ENCODE peak calls at places on chromosomes 1 and 21, in four cellular contexts. I is upper lobe of right lung, X is foreskin keratinocyte, D is left ventricle myocardium inferior. P is an unnamed sample. For H3K27me3, the result is how much of the 10 kb centered on the place peaks cover.

GRCh38 chr1:32761253-32761877 is 55.8 kb downstream of the YARS1 start:
- DNase-seq in D (no peak), X (peak), I (peak), P (no peak)

GRCh38 chr1:151391079-151391563 is 8.3 kb upstream of the PSMB4 start:
- DNase-seq in X (no peak), I (no peak), D (no peak), P (no peak)

GRCh38 chr1:53073899-53074311 is 11.9 kb downstream of the PODN start:
- DNase-seq in I (peak), X (no peak), D (peak), P (no peak)

GRCh38 chr1:231899046-231899445 is 272.5 kb downstream of the DISC1 start:
- DNase-seq in X (no peak), I (no peak), D (no peak), P (no peak)

GRCh38 chr21:26846036-26846931 is 1.1 kb upstream of the ADAMTS1 start:
- DNase-seq in X (no peak), I (peak), D (peak), P (no peak)

GRCh38 chr21:45981641-45982255 is at the start of gene COL6A1:
- DNase-seq in D (peak), X (no peak), I (peak), P (peak)

GRCh38 chr1:25631750-25632495 is 15.3 kb downstream of the MAN1C1 start:
- DNase-seq in X (no peak), I (no peak), D (no peak), P (no peak)

GRCh38 chr1:152036316-152037216 is at the start of gene S100A11:
- DNase-seq in X (peak), I (peak), D (peak), P (peak)

GRCh38 chr1:28887418-28887834 is 26.9 kb upstream of the EPB41 start:
- DNase-seq in X (no peak), D (peak), I (peak), P (peak)

GRCh38 chr1:219312967-219313366 is 139.3 kb downstream of the LYPLAL1 start:
- DNase-seq in I (no peak), D (no peak), X (no peak), P (no peak)

GRCh38 chr1:72892461-72892860 is 610.1 kb upstream of the NEGR1 start:
- DNase-seq in D (no peak), I (no peak), X (peak), P (no peak)

GRCh38 chr1:154431586-154432373 is 26.6 kb downstream of the IL6R start:
- DNase-seq in D (no peak), X (peak), I (no peak), P (no peak)

GRCh38 chr21:18373631-18374030 is 30.0 kb downstream of the TMPRSS15 start:
- DNase-seq in I (no peak), X (no peak), D (no peak), P (no peak)

GRCh38 chr1:33056426-33056825 is 19.7 kb upstream of the AK2 start:
- DNase-seq in D (no peak), I (no peak), X (no peak), P (no peak)

GRCh38 chr1:165114022-165114888 is 242.3 kb downstream of the LMX1A start:
- DNase-seq in D (no peak), X (no peak), I (no peak), P (no peak)

GRCh38 chr21:45011911-45012660 is 62.3 kb upstream of the ADARB1 start:
- DNase-seq in D (peak), X (peak), I (peak), P (no peak)

GRCh38 chr1:59730759-59731478 is 83.8 kb upstream of the HOOK1 start:
- DNase-seq in X (peak), D (peak), I (no peak), P (no peak)

GRCh38 chr1:89609781-89610456 is 23.0 kb upstream of the LRRC8C start:
- DNase-seq in X (no peak), D (peak), I (no peak), P (peak)

DNA sequence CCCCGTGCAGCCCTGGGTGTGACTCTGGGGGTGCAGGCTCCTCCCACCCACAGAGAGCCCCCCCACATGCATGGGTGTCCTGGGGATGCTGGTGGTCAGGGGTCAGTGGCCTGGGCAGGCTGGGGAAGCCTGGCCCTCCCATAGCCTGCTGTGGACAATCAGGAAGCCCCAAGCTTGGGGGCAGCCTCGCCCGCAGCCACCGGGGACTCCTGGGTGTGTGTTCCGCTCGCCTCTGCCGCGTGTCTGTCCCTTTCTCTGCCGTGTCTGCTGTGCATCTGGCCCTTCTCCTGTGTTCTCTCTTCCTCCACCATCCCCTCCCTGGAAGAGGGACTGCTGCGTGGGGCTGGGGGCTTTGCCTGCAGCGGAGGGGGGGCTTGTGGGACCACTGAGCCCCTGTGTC is 22.9 kb downstream of the AGRN start:
- DNase-seq in D (no peak), X (no peak), I (no peak), P (no peak)
- TF ChIP-seq CTCF in D (no peak), X (no peak), I (no peak), P (no peak)

GRCh38 chr1:92483442-92484170 is 3.1 kb downstream of the GFI1 start:
- DNase-seq in X (no peak), D (no peak), I (peak), P (peak)

GRCh38 chr1:92486251-92487077 is at the start of gene GFI1:
- DNase-seq in I (peak), X (no peak), D (peak), P (peak)

GRCh38 chr1:92485374-92486250 is 1.1 kb downstream of the GFI1 start:
- DNase-seq in X (no peak), I (peak), D (peak), P (peak)

GRCh38 chr1:92484171-92484471 is 2.6 kb downstream of the GFI1 start:
- DNase-seq in D (no peak), X (no peak), I (no peak), P (no peak)

DNA sequence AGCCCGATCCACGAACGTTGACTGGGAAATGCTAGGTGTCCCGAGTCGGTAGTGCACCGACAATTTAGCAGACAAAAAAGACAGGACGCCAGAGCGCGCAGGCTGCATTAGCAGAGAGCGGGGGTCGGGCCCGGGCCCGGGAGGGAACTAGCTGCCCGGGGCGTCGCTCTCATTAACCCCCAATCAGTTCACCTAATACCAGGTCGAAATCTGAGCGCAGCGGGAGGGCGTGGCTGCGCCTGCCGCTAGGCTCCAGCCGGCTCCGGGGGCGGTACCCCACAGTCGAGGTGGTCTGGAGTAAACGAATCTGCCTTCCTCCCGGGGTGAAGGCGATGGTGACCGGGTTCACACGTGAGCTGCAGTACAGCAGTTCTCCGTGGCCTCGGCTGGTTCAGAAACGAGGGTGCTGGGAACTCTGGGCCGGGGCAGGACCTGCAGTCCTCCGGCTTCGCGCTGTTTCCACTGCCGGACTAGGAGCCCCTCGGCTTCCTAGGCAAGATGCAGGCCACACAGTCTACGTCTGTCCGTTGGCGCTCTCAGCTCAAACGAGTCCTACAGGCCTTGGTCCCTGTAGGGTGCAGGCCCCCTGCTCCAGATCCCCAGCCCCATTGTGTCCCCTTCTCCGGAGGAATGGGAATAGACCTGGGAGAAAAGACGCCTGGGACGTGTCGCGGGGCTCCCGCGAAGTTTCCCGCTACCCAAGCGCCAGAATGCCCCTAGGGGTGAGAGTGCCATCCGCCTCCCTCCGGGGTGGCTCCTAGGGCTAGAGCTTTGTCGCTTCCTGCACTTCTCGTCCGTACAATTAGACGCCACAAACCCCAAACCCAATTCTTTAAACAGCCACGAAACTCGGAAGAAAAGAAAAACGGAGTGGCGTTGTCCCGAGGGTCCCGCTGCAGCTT is 2.0 kb downstream of the GFI1 start:
- DNase-seq in D (no peak), I (peak), X (no peak), P (peak)
- H3K27me3 ChIP-seq in D (half or more), I (half or more), X (half or more), P (under half)

DNA sequence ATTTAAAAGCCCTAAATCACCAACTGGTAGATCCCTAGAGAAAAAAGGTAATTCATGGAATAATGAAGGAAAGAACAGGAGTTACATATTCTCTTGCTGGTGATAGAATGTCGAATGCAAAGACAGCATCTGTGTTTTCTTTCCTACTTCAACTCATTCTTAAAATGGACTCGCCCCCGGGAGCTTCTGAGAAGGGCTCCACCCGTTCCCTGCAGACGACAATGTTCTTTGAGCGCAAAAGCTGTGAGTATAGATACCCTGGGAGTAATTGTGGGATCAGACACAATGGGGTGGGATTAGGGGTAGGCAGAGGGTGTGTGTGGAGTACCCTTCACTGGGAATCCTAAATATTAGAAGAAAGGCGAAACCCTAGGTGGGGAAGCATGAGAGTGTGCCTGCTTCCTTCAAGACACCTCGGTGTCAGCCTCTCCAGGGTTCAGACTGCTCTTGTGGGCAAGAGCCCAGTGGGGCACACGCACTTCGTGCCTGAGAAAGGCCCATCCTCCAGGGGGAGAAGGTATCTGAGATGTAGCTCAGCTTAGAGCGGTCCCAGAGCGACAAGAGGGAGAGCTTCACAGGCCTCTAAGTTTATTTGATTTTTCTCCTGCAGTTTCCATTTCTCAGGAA is 123.3 kb upstream of the DPYD start:
- DNase-seq in X (no peak), I (no peak), D (no peak), P (no peak)
- H3K27ac ChIP-seq in X (no peak), I (no peak), D (no peak), P (no peak)

GRCh38 chr1:94540440-94541174 is 952 bp downstream of the F3 start:
- DNase-seq in I (no peak), D (no peak), X (no peak), P (no peak)

GRCh38 chr1:94539496-94539895 is 2.1 kb downstream of the F3 start:
- DNase-seq in I (no peak), X (no peak), D (peak), P (no peak)

GRCh38 chr1:94543003-94543402 is 1.4 kb upstream of the F3 start:
- DNase-seq in X (no peak), D (no peak), I (no peak), P (no peak)

GRCh38 chr1:94542088-94542671 is 621 bp upstream of the F3 start:
- DNase-seq in X (no peak), I (peak), D (peak), P (no peak)

DNA sequence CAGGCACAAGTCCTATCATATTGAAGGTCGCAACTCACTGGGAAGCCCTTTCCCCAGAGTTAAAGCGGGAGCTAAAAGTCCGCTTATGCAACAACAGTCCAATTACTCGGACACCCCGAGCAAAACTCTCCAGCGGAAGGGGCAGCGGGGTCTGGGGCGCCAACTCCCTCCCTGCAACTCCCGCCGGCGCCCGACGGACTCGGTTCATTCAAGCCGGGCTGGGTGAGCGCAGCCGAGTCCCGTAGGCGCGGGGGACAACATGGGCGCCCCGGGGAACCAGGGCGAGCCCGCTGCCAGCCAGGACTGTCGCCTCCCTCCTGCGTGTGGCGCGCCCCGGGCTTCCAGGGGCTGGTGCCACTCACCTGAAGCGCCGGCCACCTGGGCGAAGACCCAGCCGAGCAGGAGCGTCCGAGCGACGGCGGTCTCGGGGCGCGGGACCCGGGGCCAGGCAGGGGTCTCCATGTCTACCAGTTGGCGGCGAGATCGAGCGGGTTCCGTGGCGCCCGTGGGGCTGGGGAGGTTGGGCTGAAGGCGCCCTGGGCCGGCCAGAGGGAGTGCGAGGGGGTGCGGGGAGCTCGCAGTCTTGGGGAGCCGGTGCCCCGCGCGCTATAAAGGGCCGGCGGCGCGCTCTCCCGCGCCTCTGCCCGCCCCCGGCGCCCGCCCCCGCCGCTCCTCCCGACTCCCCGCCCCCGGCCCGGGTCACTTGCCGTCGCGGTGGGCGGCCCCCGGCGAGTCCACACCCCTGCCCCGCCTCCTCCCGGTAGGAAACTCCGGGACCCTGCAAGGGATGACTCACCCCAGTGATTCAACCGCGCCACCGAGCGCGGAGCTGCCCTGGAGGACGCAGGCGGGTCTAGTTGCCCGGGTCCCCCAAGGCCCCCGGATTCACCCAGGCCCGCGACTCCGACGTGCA is at the start of gene F3:
- DNase-seq in X (no peak), D (peak), I (peak), P (no peak)
- TF ChIP-seq CTCF in X (peak), D (no peak), I (peak), P (no peak)

GRCh38 chr1:17831619-17832018 is 76.5 kb downstream of the ACTL8 start:
- DNase-seq in D (no peak), X (peak), I (no peak), P (no peak)
- H3K27me3 ChIP-seq in D (half or more), X (under half), I (under half), P (under half)

GRCh38 chr1:37997256-37998088 is 7.7 kb upstream of the SF3A3 start:
- DNase-seq in X (no peak), D (no peak), I (no peak), P (no peak)
- H3K27ac ChIP-seq in X (no peak), D (peak), I (peak), P (no peak)

GRCh38 chr1:48870596-48870995 is 93.9 kb upstream of the BEND5 start:
- DNase-seq in D (no peak), I (no peak), X (no peak), P (no peak)
- TF ChIP-seq CTCF in D (peak), I (peak), X (peak), P (peak)

GRCh38 chr1:81800741-81801031 is at the start of gene ADGRL2:
- DNase-seq in D (no peak), I (peak), X (no peak), P (no peak)
- H3K27me3 ChIP-seq in D (under half), I (under half), X (under half), P (half or more)

GRCh38 chr1:116313776-116314175 is 59.3 kb upstream of the ATP1A1 start:
- DNase-seq in D (no peak), X (no peak), I (no peak), P (no peak)
- H3K27ac ChIP-seq in D (no peak), X (no peak), I (no peak), P (no peak)

DNA sequence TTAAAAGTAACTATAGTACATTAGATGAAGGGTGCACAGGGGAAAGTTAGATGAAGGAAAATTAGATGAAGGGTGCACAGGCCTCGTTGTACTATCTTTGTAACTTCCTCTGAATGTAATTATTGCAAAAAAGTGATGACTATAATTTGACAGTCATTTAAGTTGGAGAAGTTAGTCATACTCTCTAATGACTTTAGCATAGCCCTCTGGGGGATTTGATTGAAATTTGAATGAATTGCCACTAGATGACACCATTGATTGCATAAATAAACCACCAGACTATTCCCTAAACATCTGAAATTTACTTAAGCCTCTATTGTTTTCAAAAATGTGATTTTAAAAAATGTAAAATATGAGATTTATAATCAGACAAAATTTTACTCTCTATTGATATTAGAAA is 102.6 kb downstream of the TPR start:
- DNase-seq in D (no peak), X (no peak), I (no peak), P (no peak)
- TF ChIP-seq CTCF in D (no peak), X (peak), I (no peak), P (peak)